ENCODE peak calls at places on chromosomes 4 and X, in nine cellular contexts. I is left ventricle myocardium inferior; Y is CD8-positive, alpha-beta T cell; T is uterus; S is fibroblast of lung; N is AG04450; J is SK-N-SH; G is heart right ventricle; P is prostate gland. U is an unnamed sample.

GRCh38 chr4:15106417-15106816 is 104.1 kb downstream of the CPEB2 start:
- DNase-seq in I (no peak), Y (no peak), T (no peak), S (no peak), N (no peak), J (no peak), G (no peak), P (no peak), U (no peak)

GRCh38 chrX:118974088-118974907 is at the start of gene LONRF3:
- DNase-seq in I (peak; percentile 73), Y (peak; percentile 57), T (peak; percentile 83), S (peak; percentile 28), N (no peak), J (peak; percentile 39), G (peak; percentile 65), P (peak; percentile 68), U (no peak)

GRCh38 chr4:47203593-47203992 is 172.2 kb downstream of the GABRB1 start:
- DNase-seq in I (no peak), Y (no peak), T (no peak), S (no peak), N (no peak), J (no peak), G (no peak), P (no peak), U (no peak)

GRCh38 chrX:12894074-12894691 is 12.2 kb upstream of the TLR8 start:
- DNase-seq in I (peak; percentile 16), Y (peak; percentile 33), T (peak; percentile 16), S (no peak), N (peak; percentile 1), J (peak; percentile 50), G (no peak), P (peak; percentile 12), U (no peak)

GRCh38 chr4:110616162-110617062 is 6.5 kb downstream of the PITX2 start:
- DNase-seq in I (no peak), Y (no peak), T (no peak), S (no peak), N (no peak), J (no peak), G (no peak), P (no peak), U (no peak)

GRCh38 chr4:142376204-142376603 is 469.9 kb downstream of the INPP4B start:
- DNase-seq in I (no peak), Y (no peak), T (no peak), S (no peak), N (no peak), J (no peak), G (no peak), P (no peak), U (no peak)

GRCh38 chrX:130196453-130196852 is 24.7 kb downstream of the RAB33A start:
- DNase-seq in I (no peak), Y (no peak), T (no peak), S (peak; percentile 5), N (no peak), J (no peak), G (no peak), P (no peak), U (no peak)

GRCh38 chr4:75924309-75924708 is 16.5 kb downstream of the NAAA start:
- DNase-seq in I (no peak), Y (no peak), T (no peak), S (no peak), N (no peak), J (no peak), G (no peak), P (no peak), U (no peak)

GRCh38 chrX:148290041-148290440 is 210.4 kb upstream of the AFF2 start:
- DNase-seq in I (no peak), Y (no peak), T (no peak), S (no peak), N (no peak), J (no peak), G (no peak), P (no peak), U (no peak)
- H3K27ac ChIP-seq in I (no peak overlapping the region), Y (no peak overlapping the region), T (no peak overlapping the region), S (no peak overlapping the region), N (no peak overlapping the region), J (no peak overlapping the region), G (no peak overlapping the region), P (no peak overlapping the region), U (no peak overlapping the region)

GRCh38 chr4:143433231-143433630 is 80.3 kb upstream of the SMARCA5 start:
- DNase-seq in I (no peak), Y (no peak), T (no peak), S (no peak), N (no peak), J (no peak), G (no peak), P (no peak), U (no peak)
- H3K27ac ChIP-seq in I (no peak overlapping the region), Y (no peak overlapping the region), T (no peak overlapping the region), S (no peak overlapping the region), N (no peak overlapping the region), J (no peak overlapping the region), G (no peak overlapping the region), P (no peak overlapping the region), U (no peak overlapping the region)

GRCh38 chrX:47648376-47648775 is 2.0 kb downstream of the ELK1 start:
- DNase-seq in I (no peak), Y (no peak), T (no peak), S (peak; percentile 22), N (no peak), J (no peak), G (no peak), P (no peak), U (no peak)

GRCh38 chrX:47651043-47651905 is 911 bp upstream of the ELK1 start:
- DNase-seq in I (no peak), Y (no peak), T (no peak), S (no peak), N (no peak), J (no peak), G (no peak), P (no peak), U (no peak)

GRCh38 chrX:47649302-47649701 is 1.1 kb downstream of the ELK1 start:
- DNase-seq in I (no peak), Y (no peak), T (no peak), S (no peak), N (no peak), J (no peak), G (no peak), P (no peak), U (no peak)

GRCh38 chrX:47649781-47650163 is 591 bp downstream of the ELK1 start:
- DNase-seq in I (no peak), Y (no peak), T (no peak), S (no peak), N (no peak), J (no peak), G (no peak), P (no peak), U (no peak)

GRCh38 chrX:47650164-47651042 is at the start of gene ELK1:
- DNase-seq in I (peak; percentile 94), Y (peak; percentile 95), T (peak; percentile 97), S (peak; percentile 99), N (peak; percentile 97), J (peak; percentile 89), G (peak; percentile 91), P (peak; percentile 96), U (peak; percentile 88)
- H3K27ac ChIP-seq in I (peak within 1 kb of the TSS; percentile 86), Y (peak within 1 kb of the TSS; percentile 61), T (peak within 1 kb of the TSS; percentile 89), S (peak within 1 kb of the TSS; percentile 89), N (peak within 1 kb of the TSS; percentile 78), J (peak within 1 kb of the TSS; percentile 51), G (peak within 1 kb of the TSS; percentile 67), P (peak within 1 kb of the TSS; percentile 81), U (peak within 1 kb of the TSS; percentile 59)

GRCh38 chrX:71111141-71111843 is at the start of gene IL2RG:
- DNase-seq in I (no peak), Y (peak; percentile 87), T (no peak), S (no peak), N (no peak), J (no peak), G (no peak), P (no peak), U (no peak)

GRCh38 chrX:71117358-71117757 is 1.0 kb upstream of the MED12 start:
- DNase-seq in I (no peak), Y (no peak), T (no peak), S (no peak), N (no peak), J (no peak), G (no peak), P (no peak), U (no peak)

GRCh38 chrX:71107762-71108360 is 1.3 kb upstream of the CXorf65 start:
- DNase-seq in I (no peak), Y (peak; percentile 67), T (no peak), S (no peak), N (no peak), J (no peak), G (no peak), P (no peak), U (no peak)

GRCh38 chrX:71107245-71107644 is 705 bp upstream of the CXorf65 start:
- DNase-seq in I (no peak), Y (no peak), T (no peak), S (no peak), N (no peak), J (no peak), G (no peak), P (no peak), U (no peak)

DNA sequence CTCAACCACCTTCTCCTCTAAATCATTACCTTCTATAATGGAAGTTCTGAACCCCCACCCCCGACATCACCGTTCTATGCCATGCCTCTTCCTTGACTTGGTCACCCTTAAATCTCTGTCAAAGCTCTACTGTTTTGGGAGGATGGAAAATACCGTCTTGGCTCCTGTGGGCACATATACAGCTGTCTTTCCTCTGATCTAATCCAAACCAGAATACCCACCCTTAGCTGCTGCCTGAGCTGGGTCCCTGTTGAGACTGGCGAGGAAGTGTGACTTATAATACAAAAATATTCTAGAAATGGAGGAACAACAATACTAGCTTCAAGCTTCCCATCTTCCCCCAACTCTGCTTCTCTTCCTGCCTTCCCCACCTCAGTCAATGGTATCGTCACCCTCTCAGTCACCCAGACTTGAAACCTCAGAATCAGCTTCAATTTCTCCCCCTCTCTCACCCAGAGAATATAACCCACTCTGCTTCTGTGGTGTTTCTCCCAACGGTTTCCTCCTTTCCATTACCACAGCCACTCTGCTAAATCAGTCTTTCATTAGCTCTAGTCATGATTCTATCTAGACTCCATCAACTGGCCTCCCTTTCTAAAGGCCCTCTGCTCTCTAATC is 583 bp upstream of the IL2RG start:
- DNase-seq in I (no peak), Y (peak; percentile 48), T (no peak), S (no peak), N (no peak), J (no peak), G (no peak), P (no peak), U (no peak)
- H3K27ac ChIP-seq in I (no peak overlapping the region), Y (peak overlapping the region; percentile 96), T (no peak overlapping the region), S (no peak overlapping the region), N (no peak overlapping the region), J (no peak overlapping the region), G (no peak overlapping the region), P (no peak overlapping the region), U (no peak overlapping the region)

DNA sequence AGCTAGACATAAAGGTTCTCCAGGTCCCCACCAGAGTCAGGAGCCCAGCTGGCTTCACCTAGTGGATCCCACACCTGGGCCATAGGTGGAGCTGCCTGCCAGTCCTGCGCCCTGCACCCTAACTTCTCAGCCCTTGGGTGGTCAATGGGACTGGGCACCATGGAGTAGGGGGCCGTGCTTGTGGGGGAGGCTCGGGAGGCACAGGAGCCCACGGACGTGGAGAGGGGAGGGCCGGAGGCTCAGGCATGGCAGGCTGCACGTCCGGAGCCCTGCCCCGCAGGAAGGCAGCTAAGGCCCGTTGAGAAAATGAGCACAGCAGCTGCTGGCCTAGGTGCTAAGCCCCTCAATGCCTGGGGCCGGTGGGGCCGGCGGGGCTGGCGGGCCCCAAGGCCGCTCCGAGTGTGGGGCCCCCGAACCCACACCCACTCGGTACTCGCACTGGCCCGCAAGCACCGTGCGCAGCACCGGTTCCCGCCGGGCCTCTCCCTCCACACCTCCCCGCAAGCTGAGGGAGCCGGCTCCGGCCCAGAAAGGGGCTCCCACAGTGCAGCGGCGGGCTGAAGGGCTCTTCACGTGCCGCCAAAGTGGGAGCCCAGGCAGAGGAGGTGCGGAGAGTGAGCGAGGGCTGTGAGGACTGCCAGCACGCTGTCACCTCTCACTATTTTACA is 291.1 kb downstream of the KLHL4 start:
- DNase-seq in I (no peak), Y (no peak), T (no peak), S (no peak), N (no peak), J (no peak), G (no peak), P (no peak), U (no peak)
- H3K27ac ChIP-seq in I (no peak overlapping the region), Y (no peak overlapping the region), T (no peak overlapping the region), S (no peak overlapping the region), N (no peak overlapping the region), J (no peak overlapping the region), G (no peak overlapping the region), P (no peak overlapping the region), U (no peak overlapping the region)

U was measured in epithelial cell of prostate.